ENCODE peak calls at places on chromosomes 5 and 9, in seven cellular contexts. E, G, D, J, R, B and I are unnamed samples.

GRCh38 chr5:102223542-102224444 is 72.3 kb downstream of the SLCO4C1 start:
- DNase-seq in E (no peak), G (peak), D (no peak), J (peak), R (peak), B (peak), I (peak)

GRCh38 chr5:41863871-41864486 is 6.2 kb downstream of the OXCT1 start:
- DNase-seq in E (no peak), G (no peak), D (peak), J (no peak), R (peak), B (no peak), I (no peak)

GRCh38 chr5:103397996-103398581 is 139.5 kb downstream of the MACIR start:
- DNase-seq in E (no peak), G (no peak), D (no peak), J (no peak), R (no peak), B (no peak), I (peak)

GRCh38 chr9:125795970-125796596 is 48.9 kb downstream of the PBX3 start:
- DNase-seq in E (no peak), G (no peak), D (no peak), J (no peak), R (no peak), B (no peak), I (no peak)

GRCh38 chr5:167920589-167920988 is 370.9 kb upstream of the WWC1 start:
- DNase-seq in E (no peak), G (no peak), D (no peak), J (peak), R (no peak), B (no peak), I (no peak)

GRCh38 chr9:89999534-90000370 is 394.9 kb downstream of the GADD45G start:
- DNase-seq in E (peak), G (peak), D (peak), J (peak), R (peak), B (peak), I (no peak)

GRCh38 chr9:128412120-128412790 is 8.4 kb upstream of the CERCAM start:
- DNase-seq in E (peak), G (no peak), D (no peak), J (peak), R (no peak), B (peak), I (no peak)

GRCh38 chr5:98314262-98314661 is 459.2 kb upstream of the RGMB start:
- DNase-seq in E (no peak), G (no peak), D (peak), J (peak), R (no peak), B (no peak), I (no peak)

GRCh38 chr9:87597710-87598200 is 100.1 kb downstream of the DAPK1 start:
- DNase-seq in E (no peak), G (no peak), D (no peak), J (no peak), R (no peak), B (no peak), I (no peak)